ENCODE peak calls at places on chromosomes 5 and 9, in five cellular contexts. One of them, this sample, is unnamed.

GRCh38 chr9:127263664-127264063 is 910 bp upstream of the GARNL3 start:
- DNase-seq in adrenal gland: peak
- DNase-seq in GM23248: no peak
- DNase-seq in CD4-positive, alpha-beta T cell: no peak
- DNase-seq in psoas muscle: no peak
- DNase-seq in this sample: no peak

GRCh38 chr5:34516166-34516565 is 140.0 kb upstream of the RAI14 start:
- DNase-seq in GM23248: no peak
- DNase-seq in adrenal gland: no peak
- DNase-seq in CD4-positive, alpha-beta T cell: no peak
- DNase-seq in psoas muscle: no peak
- DNase-seq in this sample: no peak

GRCh38 chr5:109141499-109142200 is 268.1 kb downstream of the PJA2 start:
- DNase-seq in CD4-positive, alpha-beta T cell: no peak
- DNase-seq in adrenal gland: no peak
- DNase-seq in GM23248: peak
- DNase-seq in psoas muscle: peak
- DNase-seq in this sample: no peak

GRCh38 chr5:59348189-59348588 is 545.3 kb downstream of the PDE4D start:
- DNase-seq in GM23248: no peak
- DNase-seq in adrenal gland: no peak
- DNase-seq in psoas muscle: no peak
- DNase-seq in CD4-positive, alpha-beta T cell: no peak
- DNase-seq in this sample: no peak

GRCh38 chr9:29021632-29022031 is 1448.4 kb upstream of the C9orf72 start:
- DNase-seq in adrenal gland: no peak
- DNase-seq in GM23248: no peak
- DNase-seq in CD4-positive, alpha-beta T cell: no peak
- DNase-seq in psoas muscle: no peak
- DNase-seq in this sample: no peak

GRCh38 chr5:893137-893506 is 438 bp downstream of the TRIP13 start:
- DNase-seq in GM23248: peak
- DNase-seq in psoas muscle: no peak
- DNase-seq in CD4-positive, alpha-beta T cell: no peak
- DNase-seq in adrenal gland: no peak
- DNase-seq in this sample: no peak

GRCh38 chr9:117101003-117101402 is 313.9 kb downstream of the ASTN2 start:
- DNase-seq in psoas muscle: no peak
- DNase-seq in adrenal gland: no peak
- DNase-seq in GM23248: no peak
- DNase-seq in CD4-positive, alpha-beta T cell: no peak
- DNase-seq in this sample: no peak

GRCh38 chr5:83430130-83431010 is 41.2 kb upstream of the VCAN start:
- DNase-seq in psoas muscle: no peak
- DNase-seq in CD4-positive, alpha-beta T cell: peak
- DNase-seq in GM23248: peak
- DNase-seq in adrenal gland: peak
- DNase-seq in this sample: peak

GRCh38 chr5:1112596-1113331 is 901 bp upstream of the SLC12A7 start:
- DNase-seq in adrenal gland: no peak
- DNase-seq in CD4-positive, alpha-beta T cell: no peak
- DNase-seq in GM23248: no peak
- DNase-seq in psoas muscle: no peak
- DNase-seq in this sample: no peak

GRCh38 chr9:20940447-20941176 is 90.8 kb downstream of the HACD4 start:
- DNase-seq in adrenal gland: no peak
- DNase-seq in GM23248: peak
- DNase-seq in CD4-positive, alpha-beta T cell: no peak
- DNase-seq in psoas muscle: no peak
- DNase-seq in this sample: no peak

GRCh38 chr5:58455066-58455465 is 4.8 kb downstream of the PLK2 start:
- DNase-seq in GM23248: peak
- DNase-seq in adrenal gland: no peak
- DNase-seq in CD4-positive, alpha-beta T cell: no peak
- DNase-seq in psoas muscle: no peak
- DNase-seq in this sample: no peak

GRCh38 chr9:134626141-134626423 is 15.5 kb upstream of the COL5A1 start:
- DNase-seq in CD4-positive, alpha-beta T cell: no peak
- DNase-seq in psoas muscle: no peak
- DNase-seq in adrenal gland: no peak
- DNase-seq in GM23248: no peak
- DNase-seq in this sample: no peak

GRCh38 chr9:121718063-121718462 is 66.6 kb downstream of the DAB2IP start:
- DNase-seq in psoas muscle: no peak
- DNase-seq in adrenal gland: peak
- DNase-seq in CD4-positive, alpha-beta T cell: no peak
- DNase-seq in GM23248: peak
- DNase-seq in this sample: no peak

GRCh38 chr9:84609779-84610178 is 59.8 kb upstream of the NTRK2 start:
- DNase-seq in adrenal gland: no peak
- DNase-seq in GM23248: no peak
- DNase-seq in psoas muscle: no peak
- DNase-seq in CD4-positive, alpha-beta T cell: no peak
- DNase-seq in this sample: peak

GRCh38 chr9:95936579-95937075 is 61.1 kb downstream of the ERCC6L2 start:
- DNase-seq in psoas muscle: no peak
- DNase-seq in adrenal gland: no peak
- DNase-seq in CD4-positive, alpha-beta T cell: no peak
- DNase-seq in GM23248: no peak
- DNase-seq in this sample: no peak

GRCh38 chr5:160921714-160922285 is 69.8 kb upstream of the ATP10B start:
- DNase-seq in psoas muscle: no peak
- DNase-seq in adrenal gland: no peak
- DNase-seq in GM23248: no peak
- DNase-seq in CD4-positive, alpha-beta T cell: no peak
- DNase-seq in this sample: no peak

DNA sequence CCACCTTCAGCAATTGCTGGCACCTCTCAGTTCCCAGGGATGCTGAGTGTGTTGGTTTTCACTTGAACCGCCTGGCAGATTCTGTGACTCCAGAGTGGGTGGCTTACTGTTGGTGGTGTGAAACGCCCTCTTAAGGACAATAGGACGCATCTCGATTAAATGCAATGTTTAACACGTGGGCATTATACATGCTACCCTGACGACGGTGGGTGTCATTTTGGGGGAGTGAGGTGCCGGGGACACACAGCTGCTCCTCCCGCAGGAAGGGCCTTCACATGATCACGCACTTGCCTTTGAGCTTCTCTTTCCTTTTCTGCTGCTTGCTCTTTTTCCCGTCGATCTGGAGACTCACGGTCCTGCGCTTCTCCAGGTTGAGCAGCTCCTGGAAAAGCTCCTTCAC is 29.7 kb downstream of the DIRAS2 start:
- DNase-seq in GM23248: no peak
- DNase-seq in adrenal gland: no peak
- DNase-seq in psoas muscle: no peak
- DNase-seq in CD4-positive, alpha-beta T cell: no peak
- DNase-seq in this sample: no peak
- H3K27ac ChIP-seq in GM23248: no peak
- H3K27ac ChIP-seq in adrenal gland: no peak
- H3K27ac ChIP-seq in psoas muscle: no peak
- H3K27ac ChIP-seq in CD4-positive, alpha-beta T cell: no peak
- H3K27ac ChIP-seq in this sample: no peak

DNA sequence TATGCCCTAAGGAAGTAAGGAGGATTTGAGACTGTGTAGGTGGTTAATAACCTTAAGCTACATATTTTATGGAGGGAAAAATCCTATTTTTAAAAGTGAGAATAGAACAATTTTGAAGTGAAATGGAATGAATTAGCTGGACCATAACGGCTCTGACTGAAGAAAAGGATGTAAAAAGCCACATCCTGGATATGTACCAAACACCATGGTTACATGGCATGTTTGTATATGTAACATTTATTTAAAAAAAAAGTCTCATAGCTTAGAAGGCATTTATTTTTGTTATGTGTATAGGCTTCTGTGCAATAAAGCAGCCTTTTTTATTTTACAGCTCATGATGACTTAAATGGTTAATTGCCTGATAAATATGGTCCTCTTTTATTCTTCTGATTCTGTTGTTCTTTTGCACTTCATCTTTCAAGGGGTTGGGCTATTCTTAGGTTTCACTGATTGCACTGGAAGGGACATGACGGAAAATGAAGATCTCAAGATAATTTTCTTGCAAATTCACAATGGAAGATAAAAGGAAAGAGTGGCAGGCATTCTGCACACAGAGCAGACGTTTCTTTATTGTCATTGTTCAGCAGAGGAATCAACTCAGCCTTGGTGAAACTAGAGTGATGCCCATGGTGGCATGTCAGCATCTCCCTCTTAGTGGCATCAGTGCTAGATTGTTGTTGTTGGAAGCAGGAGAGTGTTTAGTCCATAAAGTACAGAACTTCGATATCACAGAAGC is 63.1 kb downstream of the DOCK8 start:
- DNase-seq in adrenal gland: no peak
- DNase-seq in GM23248: no peak
- DNase-seq in CD4-positive, alpha-beta T cell: no peak
- DNase-seq in psoas muscle: no peak
- DNase-seq in this sample: no peak
- H3K27ac ChIP-seq in adrenal gland: no peak
- H3K27ac ChIP-seq in GM23248: no peak
- H3K27ac ChIP-seq in CD4-positive, alpha-beta T cell: peak
- H3K27ac ChIP-seq in psoas muscle: no peak
- H3K27ac ChIP-seq in this sample: no peak

GRCh38 chr9:99050924-99051323 is 54.0 kb upstream of the TGFBR1 start:
- DNase-seq in adrenal gland: no peak
- DNase-seq in CD4-positive, alpha-beta T cell: no peak
- DNase-seq in GM23248: peak
- DNase-seq in psoas muscle: no peak
- DNase-seq in this sample: no peak
- H3K27ac ChIP-seq in adrenal gland: peak
- H3K27ac ChIP-seq in CD4-positive, alpha-beta T cell: no peak
- H3K27ac ChIP-seq in GM23248: peak
- H3K27ac ChIP-seq in psoas muscle: no peak
- H3K27ac ChIP-seq in this sample: no peak

GRCh38 chr5:78757269-78758053 is 108.9 kb upstream of the LHFPL2 start:
- DNase-seq in psoas muscle: peak
- DNase-seq in adrenal gland: no peak
- DNase-seq in CD4-positive, alpha-beta T cell: no peak
- DNase-seq in GM23248: peak
- DNase-seq in this sample: no peak
- H3K27ac ChIP-seq in psoas muscle: no peak
- H3K27ac ChIP-seq in adrenal gland: no peak
- H3K27ac ChIP-seq in CD4-positive, alpha-beta T cell: no peak
- H3K27ac ChIP-seq in GM23248: peak
- H3K27ac ChIP-seq in this sample: no peak

This sample was measured in iPS DF 6.9.